ENCODE peak calls at places on chromosomes 5 and 9, in four cellular contexts. One of them, this sample, is unnamed.
A peak's percentile ranks its signal among the peaks of the same experiment; 100 is the strongest.

GRCh38 chr9:130313103-130313858 is 47.7 kb downstream of the HMCN2 start:
- DNase-seq in posterior vena cava: no peak
- DNase-seq in breast epithelium: no peak
- DNase-seq in mesenchymal stem cell: no peak
- DNase-seq in this sample: no peak

GRCh38 chr5:118366429-118366828 is 621.9 kb downstream of the DTWD2 start:
- DNase-seq in mesenchymal stem cell: no peak
- DNase-seq in breast epithelium: no peak
- DNase-seq in posterior vena cava: no peak
- DNase-seq in this sample: no peak

GRCh38 chr9:77939149-77939668 is 92.4 kb downstream of the GNAQ start:
- DNase-seq in posterior vena cava: no peak
- DNase-seq in breast epithelium: no peak
- DNase-seq in mesenchymal stem cell: no peak
- DNase-seq in this sample: no peak

GRCh38 chr9:108854094-108854493 is 1.7 kb downstream of the ACTL7B start:
- DNase-seq in mesenchymal stem cell: no peak
- DNase-seq in breast epithelium: no peak
- DNase-seq in posterior vena cava: no peak
- DNase-seq in this sample: no peak

GRCh38 chr5:120446896-120447295 is 17.2 kb upstream of the PRR16 start:
- DNase-seq in breast epithelium: no peak
- DNase-seq in posterior vena cava: no peak
- DNase-seq in mesenchymal stem cell: no peak
- DNase-seq in this sample: no peak

GRCh38 chr5:38455797-38456330 is 100.6 kb downstream of the LIFR start:
- DNase-seq in breast epithelium: no peak
- DNase-seq in mesenchymal stem cell: no peak
- DNase-seq in posterior vena cava: no peak
- DNase-seq in this sample: no peak

GRCh38 chr5:172380992-172381643 is 73.2 kb downstream of the SH3PXD2B start:
- DNase-seq in breast epithelium: peak; percentile 87
- DNase-seq in posterior vena cava: peak; percentile 92
- DNase-seq in mesenchymal stem cell: no peak
- DNase-seq in this sample: no peak

GRCh38 chr5:1140188-1140817 is 28.4 kb upstream of the SLC12A7 start:
- DNase-seq in posterior vena cava: peak; percentile 94
- DNase-seq in breast epithelium: peak; percentile 82
- DNase-seq in mesenchymal stem cell: peak; percentile 59
- DNase-seq in this sample: no peak

GRCh38 chr5:142290574-142291299 is 34.1 kb downstream of the SPRY4 start:
- DNase-seq in posterior vena cava: no peak
- DNase-seq in mesenchymal stem cell: no peak
- DNase-seq in breast epithelium: no peak
- DNase-seq in this sample: no peak

GRCh38 chr9:136945333-136946227 is 537 bp downstream of the C8G start:
- DNase-seq in posterior vena cava: no peak
- DNase-seq in mesenchymal stem cell: no peak
- DNase-seq in breast epithelium: no peak
- DNase-seq in this sample: no peak

GRCh38 chr5:32531885-32532520 is 53.4 kb upstream of the SUB1 start:
- DNase-seq in posterior vena cava: no peak
- DNase-seq in breast epithelium: no peak
- DNase-seq in mesenchymal stem cell: peak; percentile 44
- DNase-seq in this sample: no peak

GRCh38 chr9:122053951-122054350 is 39.2 kb downstream of the TTLL11 start:
- DNase-seq in mesenchymal stem cell: no peak
- DNase-seq in posterior vena cava: no peak
- DNase-seq in breast epithelium: no peak
- DNase-seq in this sample: no peak

GRCh38 chr9:130323051-130323757 is 57.6 kb downstream of the HMCN2 start:
- DNase-seq in mesenchymal stem cell: no peak
- DNase-seq in posterior vena cava: no peak
- DNase-seq in breast epithelium: no peak
- DNase-seq in this sample: no peak

GRCh38 chr9:97668485-97668884 is 28.7 kb downstream of the XPA start:
- DNase-seq in breast epithelium: no peak
- DNase-seq in mesenchymal stem cell: no peak
- DNase-seq in posterior vena cava: no peak
- DNase-seq in this sample: no peak

GRCh38 chr9:26210338-26210851 is 532.2 kb upstream of the TUSC1 start:
- DNase-seq in mesenchymal stem cell: no peak
- DNase-seq in posterior vena cava: no peak
- DNase-seq in breast epithelium: no peak
- DNase-seq in this sample: no peak

GRCh38 chr5:34655354-34655991 is 655 bp upstream of the RAI14 start:
- DNase-seq in mesenchymal stem cell: peak; percentile 87
- DNase-seq in posterior vena cava: no peak
- DNase-seq in breast epithelium: peak; percentile 66
- DNase-seq in this sample: no peak

GRCh38 chr9:137786511-137786920 is 91.1 kb upstream of the CACNA1B start:
- DNase-seq in posterior vena cava: peak; percentile 79
- DNase-seq in breast epithelium: no peak
- DNase-seq in mesenchymal stem cell: no peak
- DNase-seq in this sample: no peak

GRCh38 chr9:71826289-71826688 is 58.0 kb upstream of the CEMIP2 start:
- DNase-seq in breast epithelium: no peak
- DNase-seq in mesenchymal stem cell: no peak
- DNase-seq in posterior vena cava: no peak
- DNase-seq in this sample: no peak

GRCh38 chr5:96091874-96092273 is 130.2 kb upstream of the ELL2 start:
- DNase-seq in breast epithelium: no peak
- DNase-seq in mesenchymal stem cell: no peak
- DNase-seq in posterior vena cava: no peak
- DNase-seq in this sample: no peak

GRCh38 chr5:15806613-15807012 is 306.6 kb downstream of the FBXL7 start:
- DNase-seq in posterior vena cava: no peak
- DNase-seq in breast epithelium: no peak
- DNase-seq in mesenchymal stem cell: no peak
- DNase-seq in this sample: no peak

GRCh38 chr9:28234899-28235277 is 661.6 kb upstream of the C9orf72 start:
- DNase-seq in posterior vena cava: no peak
- DNase-seq in mesenchymal stem cell: peak; percentile 59
- DNase-seq in breast epithelium: peak; percentile 48
- DNase-seq in this sample: no peak

GRCh38 chr9:133200631-133201030 is 8.4 kb downstream of the OBP2B start:
- DNase-seq in breast epithelium: peak; percentile 12
- DNase-seq in mesenchymal stem cell: no peak
- DNase-seq in posterior vena cava: peak; percentile 66
- DNase-seq in this sample: no peak

GRCh38 chr5:175246242-175246891 is 197.6 kb downstream of the DRD1 start:
- DNase-seq in posterior vena cava: peak; percentile 83
- DNase-seq in breast epithelium: no peak
- DNase-seq in mesenchymal stem cell: peak; percentile 61
- DNase-seq in this sample: no peak

GRCh38 chr9:129489838-129490582 is 130.9 kb downstream of the C9orf50 start:
- DNase-seq in mesenchymal stem cell: peak; percentile 39
- DNase-seq in breast epithelium: no peak
- DNase-seq in posterior vena cava: no peak
- DNase-seq in this sample: no peak

GRCh38 chr5:102152906-102153787 is 142.9 kb downstream of the SLCO4C1 start:
- DNase-seq in posterior vena cava: no peak
- DNase-seq in breast epithelium: no peak
- DNase-seq in mesenchymal stem cell: peak; percentile 54
- DNase-seq in this sample: no peak

GRCh38 chr5:148938535-148938907 is 112.1 kb downstream of the ADRB2 start:
- DNase-seq in mesenchymal stem cell: no peak
- DNase-seq in posterior vena cava: no peak
- DNase-seq in breast epithelium: peak; percentile 71
- DNase-seq in this sample: no peak

GRCh38 chr9:16138961-16139441 is 586.2 kb downstream of the CCDC171 start:
- DNase-seq in breast epithelium: peak; percentile 29
- DNase-seq in mesenchymal stem cell: peak; percentile 43
- DNase-seq in posterior vena cava: peak; percentile 92
- DNase-seq in this sample: no peak

GRCh38 chr9:77809552-77809951 is 161.4 kb upstream of the GNA14 start:
- DNase-seq in mesenchymal stem cell: no peak
- DNase-seq in breast epithelium: no peak
- DNase-seq in posterior vena cava: no peak
- DNase-seq in this sample: no peak

GRCh38 chr5:168931638-168932345 is 352.6 kb upstream of the PANK3 start:
- DNase-seq in mesenchymal stem cell: peak; percentile 36
- DNase-seq in posterior vena cava: no peak
- DNase-seq in breast epithelium: no peak
- DNase-seq in this sample: no peak

GRCh38 chr9:105291938-105292337 is 47.5 kb downstream of the SLC44A1 start:
- DNase-seq in mesenchymal stem cell: no peak
- DNase-seq in breast epithelium: no peak
- DNase-seq in posterior vena cava: no peak
- DNase-seq in this sample: no peak

GRCh38 chr5:119289413-119289812 is 66.4 kb upstream of the TNFAIP8 start:
- DNase-seq in mesenchymal stem cell: no peak
- DNase-seq in posterior vena cava: no peak
- DNase-seq in breast epithelium: no peak
- DNase-seq in this sample: no peak

GRCh38 chr5:103587185-103587748 is 24.7 kb upstream of the NUDT12 start:
- DNase-seq in breast epithelium: no peak
- DNase-seq in posterior vena cava: no peak
- DNase-seq in mesenchymal stem cell: peak; percentile 45
- DNase-seq in this sample: no peak

GRCh38 chr9:80968611-80969010 is 720.7 kb downstream of the TLE1 start:
- DNase-seq in mesenchymal stem cell: peak; percentile 81
- DNase-seq in posterior vena cava: no peak
- DNase-seq in breast epithelium: no peak
- DNase-seq in this sample: no peak